ENCODE peak calls at places on chromosome 1, in eight cellular contexts. W, D, J, S, T, C, N and L are unnamed samples.

GRCh38 chr1:101043776-101044175 is 18.2 kb upstream of the DPH5 start:
- DNase-seq in W (peak; percentile 73), C (no peak), T (no peak), D (peak; percentile 69), N (no peak), J (peak; percentile 51), S (peak; percentile 56), L (peak; percentile 64)

GRCh38 chr1:111704776-111705175 is 34.4 kb downstream of the INKA2 start:
- DNase-seq in N (no peak), S (no peak), T (peak; percentile 71), J (no peak), C (no peak), D (no peak), W (no peak), L (no peak)

GRCh38 chr1:157628773-157629172 is 30.9 kb upstream of the FCRL4 start:
- DNase-seq in S (no peak), W (no peak), J (no peak), D (no peak), N (no peak), C (no peak), T (no peak), L (no peak)

GRCh38 chr1:9025474-9025873 is 749 bp downstream of the SLC2A7 start:
- DNase-seq in D (no peak), S (no peak), W (no peak), C (no peak), T (no peak), J (no peak), N (no peak), L (no peak)

GRCh38 chr1:86912501-86912900 is 1.4 kb downstream of the SELENOF start:
- DNase-seq in C (no peak), J (peak; percentile 25), W (peak; percentile 50), S (peak; percentile 19), T (no peak), N (no peak), D (no peak), L (peak; percentile 47)

GRCh38 chr1:24696033-24696755 is 49.1 kb upstream of the CLIC4 start:
- DNase-seq in N (no peak), W (no peak), J (no peak), D (no peak), S (no peak), C (no peak), T (no peak), L (no peak)

GRCh38 chr1:156705321-156705917 is at the start of gene CRABP2:
- DNase-seq in T (no peak), N (peak; percentile 57), W (peak; percentile 43), D (no peak), C (peak; percentile 21), S (peak; percentile 28), J (peak; percentile 28), L (peak; percentile 62)

GRCh38 chr1:186094170-186094569 is 280.9 kb downstream of the TPR start:
- DNase-seq in C (no peak), D (peak; percentile 52), J (peak; percentile 40), N (no peak), W (peak; percentile 80), S (peak; percentile 61), T (no peak), L (peak; percentile 65)

GRCh38 chr1:244012232-244012631 is 38.9 kb upstream of the ZBTB18 start:
- DNase-seq in N (no peak), S (peak; percentile 60), D (peak; percentile 90), C (no peak), J (peak; percentile 70), W (peak; percentile 67), T (peak; percentile 89), L (peak; percentile 83)

GRCh38 chr1:36864182-36865079 is 169.9 kb downstream of the GRIK3 start:
- DNase-seq in S (no peak), N (no peak), J (no peak), W (no peak), D (no peak), T (no peak), C (no peak), L (no peak)

GRCh38 chr1:111938536-111938935 is 50.9 kb downstream of the KCND3 start:
- DNase-seq in S (no peak), N (no peak), T (no peak), C (no peak), J (no peak), D (no peak), W (no peak), L (no peak)